ENCODE peak calls at places on chromosomes 7 and 10, in ten cellular contexts. Q is Kasumi-1; W is CD8-positive, alpha-beta memory T cell; H is AG09319; P is choroid plexus epithelial cell; E is NCI-H2107; B is H54; Z is EH; J is GM04503; O is ureter. C is an unnamed sample.

GRCh38 chr10:132142396-132143161 is 44.2 kb upstream of the DPYSL4 start:
- DNase-seq in Q (no peak), W (peak), H (no peak), P (peak), E (no peak), B (peak), Z (peak), J (no peak), O (no peak), C (peak)

GRCh38 chr10:21518629-21519321 is 6.7 kb downstream of the SKIDA1 start:
- DNase-seq in Q (no peak), W (peak), H (no peak), P (peak), E (no peak), B (no peak), Z (peak), J (no peak), O (no peak), C (peak)

GRCh38 chr10:36451391-36451790 is 674.0 kb upstream of the ANKRD30A start:
- DNase-seq in Q (no peak), W (no peak), H (no peak), P (no peak), E (no peak), B (no peak), Z (no peak), J (no peak), O (no peak), C (no peak)

GRCh38 chr7:48171190-48171589 is at the start of gene ABCA13:
- DNase-seq in Q (no peak), W (no peak), H (no peak), P (peak), E (no peak), B (no peak), Z (peak), J (no peak), O (no peak), C (no peak)

GRCh38 chr10:97355571-97355975 is 21.0 kb upstream of the FRAT2 start:
- DNase-seq in Q (peak), W (no peak), H (no peak), P (peak), E (no peak), B (no peak), Z (peak), J (no peak), O (no peak), C (no peak)

GRCh38 chr10:88932539-88933256 is 19.9 kb downstream of the ACTA2 start:
- DNase-seq in Q (peak), W (peak), H (peak), P (peak), E (no peak), B (peak), Z (peak), J (peak), O (peak), C (peak)

GRCh38 chr7:125877251-125877650 is 947.6 kb upstream of the POT1 start:
- DNase-seq in Q (no peak), W (no peak), H (no peak), P (no peak), E (no peak), B (no peak), Z (no peak), J (no peak), O (no peak), C (no peak)

GRCh38 chr7:157440346-157441022 is 103.7 kb downstream of the DNAJB6 start:
- DNase-seq in Q (no peak), W (no peak), H (no peak), P (no peak), E (no peak), B (no peak), Z (no peak), J (no peak), O (no peak), C (no peak)

GRCh38 chr7:2355079-2356008 is 717 bp downstream of the EIF3B start:
- DNase-seq in Q (no peak), W (peak), H (no peak), P (no peak), E (no peak), B (peak), Z (peak), J (no peak), O (no peak), C (peak)

GRCh38 chr10:43116596-43116995 is 21.6 kb upstream of the CSGALNACT2 start:
- DNase-seq in Q (no peak), W (no peak), H (no peak), P (no peak), E (no peak), B (no peak), Z (no peak), J (no peak), O (no peak), C (no peak)

GRCh38 chr7:19972872-19973271 is 199.5 kb upstream of the TMEM196 start:
- DNase-seq in Q (no peak), W (no peak), H (no peak), P (no peak), E (no peak), B (no peak), Z (no peak), J (no peak), O (no peak), C (no peak)

C was measured in HAP-1.